ENCODE peak calls at places on chromosomes 5 and 9, in ten cellular contexts. B is hepatocyte, C is GM23248, I is fibroblast of lung, Z is PC-3, P is HCT116, S is H1, Y is neural progenitor cell, E is astrocyte, A is neuronal stem cell. W is an unnamed sample. For H3K9me3 and H3K27me3, the result is how much of the 10 kb centered on the place peaks cover.

GRCh38 chr5:32465076-32465475 is 20.5 kb upstream of the ZFR start:
- DNase-seq in A (no peak), S (no peak), C (no peak), E (no peak), B (no peak), Z (peak), P (no peak), Y (no peak), I (no peak), W (no peak)

GRCh38 chr5:176725521-176725920 is 78.2 kb downstream of the TSPAN17 start:
- DNase-seq in C (no peak), B (peak), Y (peak), A (no peak), Z (no peak), P (no peak), E (no peak), S (peak), I (no peak), W (no peak)

GRCh38 chr9:3887121-3887797 is 361.5 kb upstream of the RFX3 start:
- DNase-seq in P (no peak), Y (no peak), B (no peak), E (no peak), S (no peak), A (no peak), C (no peak), I (no peak), Z (no peak), W (no peak)

GRCh38 chr5:108842260-108842659 is 94.6 kb downstream of the FER start:
- DNase-seq in E (no peak), A (no peak), C (no peak), I (no peak), B (no peak), S (no peak), P (no peak), Z (peak), Y (no peak), W (no peak)

GRCh38 chr5:139619861-139620260 is 28.3 kb upstream of the CXXC5 start:
- DNase-seq in Z (no peak), S (no peak), C (no peak), A (no peak), I (no peak), E (no peak), P (no peak), Y (no peak), B (no peak), W (no peak)

GRCh38 chr5:67160985-67161384 is 35.6 kb downstream of the CD180 start:
- DNase-seq in I (peak), B (no peak), P (no peak), S (no peak), C (peak), A (no peak), E (peak), Z (peak), Y (no peak), W (no peak)

GRCh38 chr5:1137567-1138444 is 25.9 kb upstream of the SLC12A7 start:
- DNase-seq in P (no peak), A (no peak), B (no peak), C (no peak), Y (no peak), E (no peak), Z (peak), S (no peak), I (no peak), W (no peak)

GRCh38 chr9:2876726-2877125 is 32.8 kb upstream of the PUM3 start:
- DNase-seq in C (no peak), I (no peak), S (no peak), P (no peak), B (no peak), A (no peak), E (no peak), Z (no peak), Y (no peak), W (no peak)

GRCh38 chr5:154243736-154244135 is 53.2 kb downstream of the GALNT10 start:
- DNase-seq in P (no peak), I (peak), A (no peak), Y (peak), S (no peak), B (no peak), Z (no peak), E (peak), C (peak), W (no peak)

GRCh38 chr9:4741365-4742031 is 496 bp upstream of the AK3 start:
- DNase-seq in I (peak), S (peak), C (peak), P (no peak), B (peak), E (no peak), Y (no peak), A (peak), Z (peak), W (peak)

GRCh38 chr5:123718238-123718637 is 206.3 kb downstream of the CSNK1G3 start:
- DNase-seq in Y (no peak), P (no peak), B (no peak), E (no peak), C (no peak), Z (peak), S (no peak), I (no peak), A (no peak), W (peak)

GRCh38 chr9:133518193-133518592 is 6.6 kb downstream of the MYMK start:
- DNase-seq in Y (no peak), B (no peak), C (no peak), S (no peak), A (no peak), P (no peak), E (no peak), Z (no peak), I (no peak), W (no peak)

GRCh38 chr5:95449460-95449859 is 58.3 kb downstream of the FAM81B start:
- DNase-seq in Z (no peak), E (peak), A (no peak), B (no peak), Y (no peak), C (no peak), P (no peak), S (no peak), I (no peak), W (no peak)

GRCh38 chr5:119943148-119943547 is 313.8 kb downstream of the FAM170A start:
- DNase-seq in I (peak), C (peak), S (no peak), E (peak), Z (peak), Y (no peak), P (no peak), A (no peak), B (no peak), W (peak)

GRCh38 chr5:14628346-14628745 is 36.2 kb upstream of the OTULIN start:
- DNase-seq in E (peak), C (peak), S (peak), Y (peak), I (peak), B (peak), A (peak), P (no peak), Z (peak), W (peak)

GRCh38 chr5:32760091-32760509 is 49.0 kb downstream of the NPR3 start:
- DNase-seq in B (no peak), E (peak), Z (peak), Y (no peak), I (peak), C (peak), S (no peak), P (no peak), A (no peak), W (no peak)

GRCh38 chr5:14426521-14426920 is 155.1 kb upstream of the OTULINL start:
- DNase-seq in S (no peak), Z (no peak), C (no peak), P (no peak), Y (no peak), I (no peak), A (no peak), E (no peak), B (no peak), W (no peak)

DNA sequence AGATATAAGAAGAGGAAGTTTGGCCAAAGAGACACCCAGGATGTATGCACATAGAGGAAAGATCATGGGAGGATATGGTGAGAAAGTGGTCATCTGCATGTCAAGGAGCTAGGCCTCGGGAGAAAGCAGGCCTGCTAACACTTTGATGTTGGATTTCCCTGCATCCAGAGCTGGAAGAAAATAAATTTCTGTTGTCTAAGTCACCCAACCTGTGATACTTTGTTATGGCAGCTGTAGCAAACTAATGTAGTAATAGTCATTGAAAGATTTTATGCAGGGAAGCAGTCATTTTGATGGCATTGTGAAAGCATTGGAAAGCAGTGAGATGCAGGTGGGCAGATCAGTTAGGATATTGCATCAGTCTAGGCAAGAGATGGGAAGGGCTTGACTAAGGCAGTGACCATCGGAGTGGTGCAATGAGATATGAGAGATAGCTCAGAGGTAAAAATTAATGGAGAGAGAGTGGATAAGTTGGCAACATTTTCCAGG is 24.5 kb upstream of the FOCAD start:
- DNase-seq in Y (no peak), C (no peak), I (no peak), E (no peak), S (no peak), Z (no peak), B (no peak), P (no peak), A (no peak), W (no peak)
- H2AFZ ChIP-seq in Y (no peak), C (peak), I (no peak), E (no peak), S (no peak), Z (no peak), B (no peak), P (no peak), A (peak), W (no peak)

GRCh38 chr9:122552812-122553211 is at the start of gene OR1N2:
- DNase-seq in C (no peak), P (no peak), S (no peak), B (no peak), E (no peak), I (no peak), Y (no peak), Z (no peak), A (no peak), W (no peak)
- H3K9me3 ChIP-seq in C (under half), P (under half), S (under half), B (under half), E (under half), I (under half), Y (under half), Z (under half), A (under half), W (under half)

GRCh38 chr5:111764019-111764418 is 7.0 kb upstream of the NREP start:
- DNase-seq in B (no peak), P (no peak), Y (no peak), C (no peak), I (no peak), E (no peak), S (no peak), A (no peak), Z (no peak), W (no peak)

GRCh38 chr5:111762895-111763294 is 5.9 kb upstream of the NREP start:
- DNase-seq in I (peak), P (no peak), C (no peak), S (no peak), B (no peak), E (peak), Y (no peak), Z (no peak), A (no peak), W (peak)

GRCh38 chr5:111765613-111766012 is 8.6 kb upstream of the NREP start:
- DNase-seq in E (no peak), A (no peak), C (no peak), S (no peak), Y (no peak), B (no peak), I (no peak), Z (no peak), P (no peak), W (no peak)
- H3K27me3 ChIP-seq in E (under half), A (under half), C (under half), S (under half), Y (under half), B (under half), I (under half), Z (under half), P (under half), W (under half)

GRCh38 chr9:115396071-115396529 is 278.1 kb upstream of the TNC start:
- DNase-seq in A (no peak), S (no peak), I (no peak), E (peak), P (no peak), Z (no peak), B (no peak), C (no peak), Y (no peak), W (no peak)
- H2AFZ ChIP-seq in A (no peak), S (no peak), I (no peak), E (no peak), P (no peak), Z (no peak), B (no peak), C (no peak), Y (no peak), W (no peak)

GRCh38 chr5:141303756-141304155 is at the start of gene SLC25A2:
- DNase-seq in P (no peak), C (no peak), I (no peak), E (no peak), B (no peak), A (no peak), Y (no peak), S (no peak), Z (no peak), W (no peak)
- H3K9me3 ChIP-seq in P (under half), C (under half), I (under half), E (under half), B (under half), A (under half), Y (under half), S (under half), Z (under half), W (under half)

GRCh38 chr9:76905661-76905983 is 292 bp downstream of the PRUNE2 start:
- DNase-seq in S (no peak), A (peak), Y (no peak), B (no peak), I (no peak), Z (no peak), C (peak), E (no peak), P (no peak), W (no peak)
- H3K27me3 ChIP-seq in S (under half), A (under half), Y (half or more), B (half or more), I (under half), Z (half or more), C (under half), E (under half), P (half or more), W (under half)

DNA sequence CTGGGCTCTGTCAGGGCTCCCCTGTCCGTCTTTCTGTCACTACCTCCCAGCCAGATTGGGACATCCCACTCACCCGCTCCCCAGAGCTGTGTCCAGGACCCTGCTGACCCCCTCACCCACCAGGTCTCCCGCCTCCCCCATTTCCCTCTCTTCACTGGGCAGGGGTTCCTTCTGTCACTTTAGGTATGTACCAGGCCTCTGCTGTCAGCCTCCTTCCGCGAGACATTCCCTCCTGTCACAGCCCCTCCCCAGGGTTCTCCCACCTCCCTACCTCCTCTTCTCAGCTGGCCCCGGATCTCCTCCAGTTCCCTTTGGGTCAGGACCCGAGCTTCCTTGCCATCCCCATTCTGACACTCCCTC is 488 bp downstream of the POLR1E start:
- DNase-seq in C (no peak), Y (no peak), B (no peak), I (no peak), E (no peak), P (no peak), S (no peak), Z (no peak), A (no peak), W (no peak)
- H2AFZ ChIP-seq in C (peak), Y (peak), B (peak), I (peak), E (peak), P (no peak), S (no peak), Z (peak), A (peak), W (peak)